ENCODE peak calls at places on chromosome 11, in six cellular contexts. C is stomach, A is suprapubic skin, T is A549, B is ovary, I is tibial nerve. V is an unnamed sample.

GRCh38 chr11:131868769-131869482 is 498.5 kb downstream of the NTM start:
- DNase-seq in C (no peak), A (no peak), T (no peak), B (no peak), I (no peak), V (no peak)

GRCh38 chr11:30561691-30562412 is 24.3 kb downstream of the MPPED2 start:
- DNase-seq in C (no peak), A (no peak), T (no peak), B (no peak), I (no peak), V (no peak)

GRCh38 chr11:131809203-131809948 is 439.0 kb downstream of the NTM start:
- DNase-seq in C (no peak), A (no peak), T (no peak), B (no peak), I (no peak), V (no peak)

GRCh38 chr11:12164061-12165014 is 53.9 kb downstream of the MICAL2 start:
- DNase-seq in C (no peak), A (no peak), T (no peak), B (no peak), I (no peak), V (no peak)

GRCh38 chr11:1506981-1507380 is 20.4 kb upstream of the MOB2 start:
- DNase-seq in C (no peak), A (no peak), T (no peak), B (no peak), I (no peak), V (no peak)

GRCh38 chr11:82682003-82682751 is 51.5 kb downstream of the FAM181B start:
- DNase-seq in C (no peak), A (no peak), T (peak; percentile 18), B (no peak), I (no peak), V (no peak)

GRCh38 chr11:3747704-3748103 is 49.6 kb downstream of the NUP98 start:
- DNase-seq in C (no peak), A (no peak), T (no peak), B (no peak), I (no peak), V (no peak)

GRCh38 chr11:11968511-11969280 is 39.7 kb downstream of the DKK3 start:
- DNase-seq in C (no peak), A (no peak), T (no peak), B (no peak), I (no peak), V (no peak)

GRCh38 chr11:77141034-77141433 is 13.0 kb downstream of the MYO7A start:
- DNase-seq in C (no peak), A (no peak), T (no peak), B (no peak), I (no peak), V (no peak)

GRCh38 chr11:77040401-77040777 is 6.2 kb downstream of the B3GNT6 start:
- DNase-seq in C (no peak), A (no peak), T (no peak), B (no peak), I (no peak), V (peak; percentile 81)

GRCh38 chr11:114846040-114846791 is 167.9 kb downstream of the NXPE2 start:
- DNase-seq in C (no peak), A (no peak), T (no peak), B (no peak), I (no peak), V (no peak)

GRCh38 chr11:114848027-114848426 is 169.7 kb downstream of the NXPE2 start:
- DNase-seq in C (no peak), A (no peak), T (no peak), B (no peak), I (no peak), V (no peak)

GRCh38 chr11:10017050-10017449 is 277.0 kb downstream of the SBF2 start:
- DNase-seq in C (no peak), A (no peak), T (no peak), B (no peak), I (no peak), V (no peak)

DNA sequence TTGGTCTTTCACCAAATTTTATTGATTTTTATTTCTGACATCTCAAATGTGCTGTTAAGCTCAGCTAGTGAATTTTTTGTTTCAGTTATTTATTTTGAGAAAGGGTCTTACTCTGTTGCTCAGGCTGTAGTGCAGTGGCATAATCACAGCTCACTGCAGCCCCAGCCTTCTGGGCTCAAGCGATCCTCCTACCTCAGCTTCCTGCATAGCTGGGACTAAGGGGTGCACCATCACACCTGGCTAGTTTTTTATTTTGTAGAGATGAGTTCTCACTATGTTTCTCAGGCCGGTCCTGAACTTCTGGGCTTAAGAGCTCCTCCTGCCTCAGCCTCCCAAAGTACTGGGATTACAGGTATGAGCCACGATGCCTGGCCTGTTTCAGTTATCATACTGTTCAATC is 282.0 kb downstream of the SBF2 start:
- DNase-seq in C (no peak), A (no peak), T (no peak), B (no peak), I (no peak), V (no peak)
- H3K9me3 ChIP-seq in C (peaks cover 3% of the 10 kb centered on the region), A (peaks cover 4% of the 10 kb centered on the region), T (peaks cover 61% of the 10 kb centered on the region), B (no peaks in the 10 kb centered on the region), I (peaks cover 8% of the 10 kb centered on the region), V (peaks cover 7% of the 10 kb centered on the region)

GRCh38 chr11:73245461-73245860 is 26.7 kb upstream of the P2RY6 start:
- DNase-seq in C (no peak), A (no peak), T (no peak), B (no peak), I (no peak), V (no peak)
- H3K27ac ChIP-seq in C (no peak overlapping the region), A (no peak overlapping the region), T (no peak overlapping the region), B (no peak overlapping the region), I (no peak overlapping the region), V (no peak overlapping the region)

GRCh38 chr11:69653406-69653960 is 12.5 kb downstream of the CCND1 start:
- DNase-seq in C (no peak), A (no peak), T (no peak), B (no peak), I (no peak), V (no peak)

GRCh38 chr11:69655479-69656394 is 14.8 kb downstream of the CCND1 start:
- DNase-seq in C (no peak), A (no peak), T (no peak), B (no peak), I (no peak), V (peak; percentile 64)

GRCh38 chr11:69652999-69653398 is 12.0 kb downstream of the CCND1 start:
- DNase-seq in C (no peak), A (no peak), T (no peak), B (no peak), I (no peak), V (no peak)

GRCh38 chr11:69654001-69654659 is 13.2 kb downstream of the CCND1 start:
- DNase-seq in C (no peak), A (no peak), T (peak; percentile 27), B (no peak), I (no peak), V (no peak)

GRCh38 chr11:69654660-69655478 is 13.9 kb downstream of the CCND1 start:
- DNase-seq in C (no peak), A (no peak), T (peak; percentile 88), B (no peak), I (peak; percentile 7), V (no peak)
- TF ChIP-seq EP300 in C (no peak), A (no peak), T (peak; percentile 90), B (no peak), I (no peak), V (no peak)

GRCh38 chr11:50333861-50334260 is 301.2 kb downstream of the OR4C45 start:
- DNase-seq in C (no peak), A (no peak), T (no peak), B (no peak), I (no peak), V (no peak)
- H3K9me3 ChIP-seq in C (peaks cover 20% of the 10 kb centered on the region), A (no peaks in the 10 kb centered on the region), T (no peaks in the 10 kb centered on the region), B (no peaks in the 10 kb centered on the region), I (peaks cover 16% of the 10 kb centered on the region), V (no peaks in the 10 kb centered on the region)

GRCh38 chr11:72040497-72041363 is 39.6 kb downstream of the NUMA1 start:
- DNase-seq in C (peak; percentile 97), A (peak; percentile 97), T (peak; percentile 90), B (peak; percentile 97), I (peak; percentile 95), V (peak; percentile 77)

GRCh38 chr11:72041364-72042058 is 38.8 kb downstream of the NUMA1 start:
- DNase-seq in C (peak; percentile 82), A (peak; percentile 89), T (peak; percentile 57), B (peak; percentile 71), I (peak; percentile 42), V (peak; percentile 84)

GRCh38 chr11:72048718-72049460 is 31.5 kb downstream of the NUMA1 start:
- DNase-seq in C (no peak), A (no peak), T (no peak), B (peak; percentile 62), I (no peak), V (no peak)

GRCh38 chr11:72042059-72042425 is 38.3 kb downstream of the NUMA1 start:
- DNase-seq in C (no peak), A (no peak), T (no peak), B (no peak), I (no peak), V (no peak)

GRCh38 chr11:72045849-72046248 is 34.5 kb downstream of the NUMA1 start:
- DNase-seq in C (no peak), A (no peak), T (no peak), B (peak; percentile 43), I (no peak), V (no peak)
- H3K27ac ChIP-seq in C (no peak overlapping the region), A (no peak overlapping the region), T (no peak overlapping the region), B (peak overlapping the region; percentile 27), I (no peak overlapping the region), V (no peak overlapping the region)

GRCh38 chr11:70418130-70418529 is 19.8 kb downstream of the CTTN start:
- DNase-seq in C (no peak), A (no peak), T (no peak), B (no peak), I (no peak), V (no peak)

GRCh38 chr11:70421123-70421522 is 22.8 kb downstream of the CTTN start:
- DNase-seq in C (no peak), A (no peak), T (no peak), B (peak; percentile 53), I (no peak), V (no peak)

GRCh38 chr11:70420496-70420895 is 22.2 kb downstream of the CTTN start:
- DNase-seq in C (no peak), A (no peak), T (no peak), B (no peak), I (no peak), V (no peak)

GRCh38 chr11:70419307-70420007 is 21.1 kb downstream of the CTTN start:
- DNase-seq in C (no peak), A (no peak), T (no peak), B (no peak), I (no peak), V (no peak)

GRCh38 chr11:70420008-70420464 is 21.7 kb downstream of the CTTN start:
- DNase-seq in C (no peak), A (no peak), T (no peak), B (peak; percentile 68), I (no peak), V (no peak)
- TF ChIP-seq EP300 in C (no peak), A (no peak), T (no peak), B (no peak), I (no peak), V (no peak)

GRCh38 chr11:2656859-2657258 is 42.9 kb downstream of the KCNQ1OT1 start:
- DNase-seq in C (no peak), A (no peak), T (no peak), B (no peak), I (no peak), V (no peak)
- H3K9me3 ChIP-seq in C (peaks cover 5% of the 10 kb centered on the region), A (peaks cover 16% of the 10 kb centered on the region), T (peaks cover 97% of the 10 kb centered on the region), B (peaks cover 2% of the 10 kb centered on the region), I (peaks cover 99% of the 10 kb centered on the region), V (peaks cover 30% of the 10 kb centered on the region)